ENCODE peak calls at places on chromosomes 2 and 18, in seven cellular contexts. O is coronary artery, S is astrocyte of the cerebellum, G is tibial nerve, Y is A549, I is osteoblast, H is testis. Q is an unnamed sample.

GRCh38 chr2:12950957-12951656 is 234.4 kb downstream of the TRIB2 start:
- DNase-seq in O (no peak), S (peak), G (no peak), Y (no peak), I (no peak), H (no peak), Q (no peak)

GRCh38 chr2:240557808-240558207 is at the start of gene ANKMY1:
- DNase-seq in O (peak), S (no peak), G (no peak), Y (no peak), I (peak), H (peak), Q (peak)

GRCh38 chr2:24702800-24703199 is 90.4 kb downstream of the PTRHD1 start:
- DNase-seq in O (no peak), S (peak), G (no peak), Y (peak), I (no peak), H (no peak), Q (peak)

GRCh38 chr2:41024806-41025205 is 572.9 kb upstream of the SLC8A1 start:
- DNase-seq in O (no peak), S (no peak), G (no peak), Y (no peak), I (no peak), H (no peak), Q (no peak)

GRCh38 chr2:211931314-211931713 is 607.3 kb downstream of the ERBB4 start:
- DNase-seq in O (no peak), S (no peak), G (no peak), Y (no peak), I (no peak), H (no peak), Q (peak)

GRCh38 chr18:62710417-62710816 is 4.9 kb upstream of the PHLPP1 start:
- DNase-seq in O (no peak), S (no peak), G (no peak), Y (no peak), I (peak), H (no peak), Q (no peak)

GRCh38 chr2:52570716-52571115 is 1196.9 kb upstream of the CHAC2 start:
- DNase-seq in O (no peak), S (no peak), G (no peak), Y (no peak), I (peak), H (no peak), Q (no peak)

GRCh38 chr18:38688402-38688801 is 1122.8 kb upstream of the CELF4 start:
- DNase-seq in O (no peak), S (no peak), G (no peak), Y (no peak), I (no peak), H (no peak), Q (no peak)

GRCh38 chr2:181876614-181877063 is 14.9 kb upstream of the ITPRID2 start:
- DNase-seq in O (no peak), S (no peak), G (no peak), Y (peak), I (no peak), H (no peak), Q (peak)

GRCh38 chr2:112542974-112543760 is 902 bp downstream of the POLR1B start:
- DNase-seq in O (no peak), S (no peak), G (no peak), Y (peak), I (no peak), H (no peak), Q (peak)

GRCh38 chr2:190879474-190880373 is 897 bp upstream of the GLS start:
- DNase-seq in O (no peak), S (no peak), G (no peak), Y (no peak), I (peak), H (peak), Q (no peak)

GRCh38 chr2:37894601-37895000 is 30.5 kb upstream of the RMDN2 start:
- DNase-seq in O (no peak), S (peak), G (no peak), Y (no peak), I (peak), H (peak), Q (no peak)

DNA sequence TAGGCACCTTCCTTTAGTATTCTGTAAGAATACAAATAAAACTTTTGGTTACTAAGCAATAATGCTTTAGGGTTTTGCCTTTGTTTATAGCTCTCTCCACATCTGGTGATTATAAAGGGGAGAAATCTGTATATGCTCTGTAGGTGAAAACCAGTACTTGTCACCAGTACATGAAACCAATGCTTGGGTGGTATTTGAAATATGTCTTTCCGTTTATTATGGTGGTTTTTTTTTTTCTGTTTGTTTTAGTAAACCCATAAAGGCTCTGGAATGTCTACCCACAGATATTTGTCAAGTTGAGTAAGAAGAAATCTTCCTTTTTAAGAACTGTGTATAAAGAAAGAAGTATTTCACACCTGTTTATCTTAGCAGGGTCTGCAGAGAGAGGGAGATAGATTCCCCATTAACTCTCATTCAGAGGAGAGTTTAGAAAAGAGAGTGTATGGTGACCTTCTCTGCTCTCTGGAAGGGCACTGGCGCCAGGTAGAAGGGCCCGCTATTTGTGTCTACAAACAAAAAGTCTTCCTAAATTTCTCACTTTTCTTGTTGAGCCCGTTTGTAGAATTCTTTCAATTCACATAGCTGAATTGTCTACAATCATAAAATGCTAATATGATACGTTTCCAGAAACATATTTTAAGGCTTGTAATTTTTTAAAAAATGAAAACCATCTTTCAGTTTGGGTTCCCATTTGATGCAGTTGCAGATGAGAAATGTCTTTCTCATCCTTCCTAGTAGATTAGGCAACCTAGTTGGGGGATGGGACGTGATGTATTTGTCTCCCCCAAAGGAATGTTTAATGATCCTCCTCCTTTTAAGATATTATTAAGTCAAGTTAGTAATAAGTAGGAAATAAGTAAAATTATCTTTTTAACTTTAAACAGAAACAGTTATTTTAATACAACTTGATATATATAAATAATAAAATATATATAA is 33.9 kb downstream of the MAP3K20 start:
- DNase-seq in O (no peak), S (peak), G (no peak), Y (no peak), I (no peak), H (no peak), Q (no peak)
- TF ChIP-seq CTCF in O (no peak), S (no peak), G (no peak), Y (no peak), I (no peak), H (no peak), Q (no peak)

DNA sequence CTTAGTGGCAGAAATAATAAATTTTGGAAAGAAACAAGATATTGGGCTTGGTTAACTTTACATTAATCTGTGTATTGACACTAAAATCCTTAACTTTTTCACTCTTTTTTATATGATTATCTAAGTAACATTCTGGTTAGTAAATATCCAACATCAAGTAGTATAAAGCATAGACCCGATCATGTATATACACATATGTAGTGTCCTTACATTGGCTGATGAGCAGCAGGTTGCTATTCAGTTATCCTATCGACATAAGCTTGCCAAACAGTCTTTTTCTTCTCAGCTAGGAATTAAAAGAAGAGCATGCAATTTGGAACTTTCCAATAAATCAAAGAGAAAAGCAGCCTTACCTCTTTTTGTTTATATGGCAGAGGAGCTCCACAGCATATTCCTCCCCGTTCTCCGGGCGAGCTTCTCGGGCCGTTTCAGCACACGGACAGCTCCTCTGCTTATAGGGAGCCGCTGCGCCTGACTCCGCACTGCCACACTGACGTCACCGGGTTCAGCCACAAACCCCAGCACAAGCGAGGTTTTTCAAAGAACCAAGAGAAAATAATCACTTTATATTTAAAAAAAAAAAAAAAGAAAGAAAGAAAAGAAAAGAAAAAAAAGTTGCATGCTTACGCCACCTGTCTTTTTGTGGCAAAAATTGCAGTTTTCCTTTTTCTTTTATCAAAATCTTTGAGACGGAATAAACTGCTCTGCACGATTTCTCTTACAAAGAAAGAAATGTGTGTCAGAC is at the start of gene SCG2:
- DNase-seq in O (no peak), S (peak), G (peak), Y (peak), I (peak), H (peak), Q (peak)
- TF ChIP-seq CTCF in O (no peak), S (peak), G (peak), Y (peak), I (peak), H (no peak), Q (peak)

DNA sequence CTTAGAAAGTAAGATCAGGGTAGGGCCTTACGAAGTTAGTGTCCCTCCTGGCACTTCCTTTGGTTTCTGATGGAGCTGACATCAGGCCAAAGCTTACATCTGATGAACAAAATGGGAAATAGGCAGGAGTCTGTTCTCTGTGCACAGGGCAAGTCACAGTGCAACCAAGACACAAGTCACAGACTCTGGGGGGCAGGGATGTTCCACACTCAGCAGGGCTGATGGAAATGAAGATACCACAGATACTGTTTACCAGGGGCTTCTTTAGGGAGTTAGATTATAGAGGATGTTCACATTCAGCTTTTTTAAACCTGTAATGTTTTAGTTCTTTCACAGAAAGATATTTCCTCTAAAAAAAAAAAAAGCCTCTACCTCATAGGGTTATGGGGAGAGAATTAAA is 106.2 kb upstream of the EPC2 start:
- DNase-seq in O (no peak), S (no peak), G (no peak), Y (no peak), I (no peak), H (no peak), Q (no peak)
- TF ChIP-seq CTCF in O (no peak), S (no peak), G (no peak), Y (no peak), I (no peak), H (no peak), Q (no peak)

GRCh38 chr2:60560734-60561649 is 7.5 kb upstream of the BCL11A start:
- DNase-seq in O (no peak), S (no peak), G (no peak), Y (no peak), I (no peak), H (no peak), Q (peak)

GRCh38 chr2:60567919-60568874 is 14.7 kb upstream of the BCL11A start:
- DNase-seq in O (no peak), S (no peak), G (no peak), Y (no peak), I (no peak), H (no peak), Q (no peak)

GRCh38 chr2:60567092-60567491 is 13.6 kb upstream of the BCL11A start:
- DNase-seq in O (no peak), S (no peak), G (no peak), Y (no peak), I (no peak), H (no peak), Q (no peak)

GRCh38 chr2:60569680-60570111 is 16.2 kb upstream of the BCL11A start:
- DNase-seq in O (no peak), S (no peak), G (no peak), Y (no peak), I (no peak), H (no peak), Q (no peak)

GRCh38 chr2:60565472-60565871 is 12.0 kb upstream of the BCL11A start:
- DNase-seq in O (no peak), S (no peak), G (no peak), Y (no peak), I (no peak), H (no peak), Q (peak)
- TF ChIP-seq CTCF in O (no peak), S (peak), G (no peak), Y (peak), I (peak), H (no peak), Q (peak)

GRCh38 chr18:55511277-55511676 is 76.7 kb downstream of the TCF4 start:
- DNase-seq in O (no peak), S (no peak), G (no peak), Y (no peak), I (no peak), H (no peak), Q (no peak)

GRCh38 chr18:55515204-55515603 is 72.8 kb downstream of the TCF4 start:
- DNase-seq in O (no peak), S (no peak), G (no peak), Y (no peak), I (no peak), H (no peak), Q (no peak)

GRCh38 chr18:55515946-55516710 is 71.9 kb downstream of the TCF4 start:
- DNase-seq in O (no peak), S (no peak), G (no peak), Y (no peak), I (no peak), H (no peak), Q (no peak)

GRCh38 chr18:55510809-55511208 is 77.2 kb downstream of the TCF4 start:
- DNase-seq in O (no peak), S (peak), G (no peak), Y (no peak), I (peak), H (no peak), Q (no peak)

DNA sequence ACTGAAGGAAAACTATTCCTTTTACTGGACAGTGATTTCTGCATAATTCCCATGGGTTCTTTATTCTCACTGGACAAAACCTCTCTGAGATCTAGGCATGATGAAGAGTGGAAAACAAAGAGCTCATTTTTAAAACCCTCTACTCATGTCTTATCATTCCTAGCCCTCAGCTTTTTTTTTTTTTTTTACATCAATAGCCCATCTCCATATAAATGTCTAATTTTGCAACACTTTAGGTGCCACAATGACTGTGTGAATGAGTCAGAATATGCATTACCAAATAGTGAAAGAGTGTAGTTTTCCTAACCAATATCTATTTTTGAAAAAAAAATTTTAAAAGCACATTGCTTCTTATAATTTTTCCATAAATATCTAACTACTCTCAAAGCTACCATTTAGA is 74.8 kb downstream of the TCF4 start:
- DNase-seq in O (no peak), S (no peak), G (no peak), Y (no peak), I (no peak), H (no peak), Q (no peak)
- TF ChIP-seq CTCF in O (no peak), S (no peak), G (no peak), Y (no peak), I (no peak), H (no peak), Q (no peak)

DNA sequence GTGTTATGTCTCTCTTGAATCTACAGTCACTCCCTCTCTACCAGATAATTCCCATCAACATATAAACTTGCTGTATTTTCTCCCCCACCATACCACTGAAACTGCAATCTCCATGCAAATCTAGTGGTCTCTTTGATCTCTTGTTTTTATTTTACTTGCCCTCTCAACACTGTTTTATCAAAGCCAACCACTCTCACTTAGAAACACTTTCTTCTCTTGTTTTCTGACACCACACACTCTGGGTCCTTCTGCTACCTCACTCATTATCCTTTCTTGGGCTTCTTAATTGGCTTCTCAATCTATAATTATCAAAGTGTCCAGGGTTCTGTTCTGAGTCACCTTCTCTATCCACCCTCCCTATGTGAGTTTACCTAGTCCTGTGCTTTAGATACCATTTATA is 2.0 kb upstream of the MCFD2 start:
- DNase-seq in O (no peak), S (no peak), G (no peak), Y (no peak), I (no peak), H (no peak), Q (no peak)
- TF ChIP-seq CTCF in O (no peak), S (no peak), G (no peak), Y (no peak), I (no peak), H (no peak), Q (no peak)

DNA sequence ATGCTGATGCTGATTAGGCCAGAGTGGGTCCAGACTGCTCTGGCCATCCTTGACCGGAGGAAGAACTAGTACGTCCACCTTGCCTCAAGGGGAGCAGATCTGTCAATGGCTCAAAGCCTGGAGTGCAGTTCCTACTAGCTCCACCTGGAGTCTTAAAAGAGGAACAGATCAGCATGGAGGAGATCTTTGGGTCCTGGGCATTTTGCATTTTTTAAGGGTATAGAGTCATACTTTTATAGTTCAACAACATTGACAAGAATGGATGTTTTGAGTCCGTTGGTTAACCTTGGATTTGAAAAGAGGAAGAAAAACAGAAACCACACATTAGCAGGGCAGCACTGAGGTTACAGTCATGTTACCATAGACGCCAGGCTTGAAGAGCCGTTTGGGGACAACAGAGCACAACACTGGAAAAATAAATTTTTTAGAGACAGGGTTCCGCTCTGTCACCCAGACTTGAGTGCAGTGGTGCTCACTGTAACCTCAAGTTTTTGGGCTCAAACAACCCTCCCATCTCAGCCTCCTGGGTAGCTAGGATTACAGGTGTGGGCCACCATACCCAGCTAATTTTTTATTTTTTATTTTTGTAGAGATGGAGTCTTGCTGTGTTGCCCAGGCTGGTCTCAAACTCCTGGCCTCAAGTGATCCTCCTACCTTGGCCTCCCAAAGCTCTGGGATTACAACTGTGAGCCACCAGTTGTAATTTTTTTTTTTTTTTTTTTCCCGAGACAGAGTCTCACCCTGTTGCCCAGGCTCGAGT is 78.5 kb downstream of the PRKCE start:
- DNase-seq in O (no peak), S (no peak), G (no peak), Y (peak), I (no peak), H (no peak), Q (peak)
- TF ChIP-seq CTCF in O (no peak), S (peak), G (no peak), Y (no peak), I (peak), H (no peak), Q (no peak)

DNA sequence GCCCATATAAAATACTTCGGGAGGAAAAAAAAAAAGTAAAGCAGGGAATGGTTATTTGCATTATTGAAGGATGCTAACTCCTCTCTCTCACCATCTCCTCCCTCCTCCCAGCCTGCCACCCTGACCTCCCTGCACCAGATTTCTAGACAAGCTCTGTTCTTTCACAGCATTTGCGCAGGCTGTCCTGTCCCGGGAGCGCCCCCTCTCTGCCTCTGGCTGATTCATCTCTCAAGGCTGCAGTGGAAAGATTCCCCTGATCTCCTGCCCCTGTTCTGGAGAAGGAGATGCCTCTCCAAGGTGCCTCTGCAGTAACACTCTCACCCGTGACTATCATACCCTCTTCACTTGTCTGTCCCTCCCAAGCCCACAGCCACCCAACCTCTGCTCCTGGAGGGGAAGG is 38.5 kb downstream of the COL4A4 start:
- DNase-seq in O (no peak), S (no peak), G (no peak), Y (no peak), I (no peak), H (peak), Q (no peak)
- TF ChIP-seq CTCF in O (no peak), S (peak), G (no peak), Y (no peak), I (peak), H (no peak), Q (no peak)

Q was measured in RWPE1.